ENCODE peak calls at places on chromosome 13, in seven cellular contexts. One of them, this sample, is unnamed. For H3K9me3, the result is how much of the 10 kb centered on the place peaks cover.

GRCh38 chr13:33799950-33800592 is 17.9 kb upstream of the RFC3 start:
- DNase-seq in sigmoid colon: no peak
- DNase-seq in psoas muscle: no peak
- DNase-seq in fibroblast of lung: peak
- DNase-seq in neuronal stem cell: no peak
- DNase-seq in left lung: no peak
- DNase-seq in cardiac muscle cell: peak
- DNase-seq in this sample: no peak

GRCh38 chr13:97384366-97384765 is 49.6 kb upstream of the RAP2A start:
- DNase-seq in psoas muscle: no peak
- DNase-seq in left lung: no peak
- DNase-seq in neuronal stem cell: no peak
- DNase-seq in sigmoid colon: no peak
- DNase-seq in fibroblast of lung: no peak
- DNase-seq in cardiac muscle cell: no peak
- DNase-seq in this sample: no peak

GRCh38 chr13:87669379-87669978 is 1.7 kb upstream of the SLITRK5 start:
- DNase-seq in sigmoid colon: no peak
- DNase-seq in cardiac muscle cell: peak
- DNase-seq in fibroblast of lung: peak
- DNase-seq in psoas muscle: no peak
- DNase-seq in neuronal stem cell: no peak
- DNase-seq in left lung: no peak
- DNase-seq in this sample: no peak

GRCh38 chr13:26771796-26772195 is 11.2 kb upstream of the GPR12 start:
- DNase-seq in cardiac muscle cell: no peak
- DNase-seq in neuronal stem cell: no peak
- DNase-seq in sigmoid colon: no peak
- DNase-seq in left lung: no peak
- DNase-seq in fibroblast of lung: no peak
- DNase-seq in psoas muscle: no peak
- DNase-seq in this sample: no peak

GRCh38 chr13:98775844-98776598 is 23.5 kb upstream of the SLC15A1 start:
- DNase-seq in cardiac muscle cell: no peak
- DNase-seq in left lung: peak
- DNase-seq in neuronal stem cell: no peak
- DNase-seq in sigmoid colon: no peak
- DNase-seq in fibroblast of lung: peak
- DNase-seq in psoas muscle: no peak
- DNase-seq in this sample: no peak

GRCh38 chr13:88031980-88032562 is 360.9 kb downstream of the SLITRK5 start:
- DNase-seq in fibroblast of lung: peak
- DNase-seq in psoas muscle: no peak
- DNase-seq in left lung: no peak
- DNase-seq in sigmoid colon: no peak
- DNase-seq in neuronal stem cell: no peak
- DNase-seq in cardiac muscle cell: peak
- DNase-seq in this sample: no peak

GRCh38 chr13:27183561-27184147 is 12.0 kb upstream of the USP12 start:
- DNase-seq in left lung: no peak
- DNase-seq in cardiac muscle cell: peak
- DNase-seq in neuronal stem cell: no peak
- DNase-seq in fibroblast of lung: peak
- DNase-seq in sigmoid colon: no peak
- DNase-seq in psoas muscle: no peak
- DNase-seq in this sample: no peak

GRCh38 chr13:57286511-57287098 is 119.6 kb downstream of the PRR20E start:
- DNase-seq in fibroblast of lung: no peak
- DNase-seq in sigmoid colon: no peak
- DNase-seq in neuronal stem cell: no peak
- DNase-seq in psoas muscle: no peak
- DNase-seq in cardiac muscle cell: no peak
- DNase-seq in left lung: peak
- DNase-seq in this sample: no peak

GRCh38 chr13:43543331-43543730 is 243.4 kb downstream of the ENOX1 start:
- DNase-seq in sigmoid colon: no peak
- DNase-seq in left lung: no peak
- DNase-seq in fibroblast of lung: peak
- DNase-seq in psoas muscle: no peak
- DNase-seq in cardiac muscle cell: no peak
- DNase-seq in neuronal stem cell: no peak
- DNase-seq in this sample: no peak

GRCh38 chr13:91307887-91308286 is 39.6 kb upstream of the MIR17HG start:
- DNase-seq in fibroblast of lung: no peak
- DNase-seq in psoas muscle: no peak
- DNase-seq in cardiac muscle cell: no peak
- DNase-seq in sigmoid colon: no peak
- DNase-seq in left lung: no peak
- DNase-seq in neuronal stem cell: no peak
- DNase-seq in this sample: no peak

GRCh38 chr13:34011552-34012085 is 193.7 kb downstream of the RFC3 start:
- DNase-seq in cardiac muscle cell: no peak
- DNase-seq in left lung: peak
- DNase-seq in sigmoid colon: no peak
- DNase-seq in psoas muscle: no peak
- DNase-seq in neuronal stem cell: no peak
- DNase-seq in fibroblast of lung: no peak
- DNase-seq in this sample: no peak

GRCh38 chr13:71866173-71867091 is 572 bp downstream of the DACH1 start:
- DNase-seq in neuronal stem cell: no peak
- DNase-seq in fibroblast of lung: peak
- DNase-seq in cardiac muscle cell: peak
- DNase-seq in sigmoid colon: no peak
- DNase-seq in left lung: peak
- DNase-seq in psoas muscle: peak
- DNase-seq in this sample: no peak

DNA sequence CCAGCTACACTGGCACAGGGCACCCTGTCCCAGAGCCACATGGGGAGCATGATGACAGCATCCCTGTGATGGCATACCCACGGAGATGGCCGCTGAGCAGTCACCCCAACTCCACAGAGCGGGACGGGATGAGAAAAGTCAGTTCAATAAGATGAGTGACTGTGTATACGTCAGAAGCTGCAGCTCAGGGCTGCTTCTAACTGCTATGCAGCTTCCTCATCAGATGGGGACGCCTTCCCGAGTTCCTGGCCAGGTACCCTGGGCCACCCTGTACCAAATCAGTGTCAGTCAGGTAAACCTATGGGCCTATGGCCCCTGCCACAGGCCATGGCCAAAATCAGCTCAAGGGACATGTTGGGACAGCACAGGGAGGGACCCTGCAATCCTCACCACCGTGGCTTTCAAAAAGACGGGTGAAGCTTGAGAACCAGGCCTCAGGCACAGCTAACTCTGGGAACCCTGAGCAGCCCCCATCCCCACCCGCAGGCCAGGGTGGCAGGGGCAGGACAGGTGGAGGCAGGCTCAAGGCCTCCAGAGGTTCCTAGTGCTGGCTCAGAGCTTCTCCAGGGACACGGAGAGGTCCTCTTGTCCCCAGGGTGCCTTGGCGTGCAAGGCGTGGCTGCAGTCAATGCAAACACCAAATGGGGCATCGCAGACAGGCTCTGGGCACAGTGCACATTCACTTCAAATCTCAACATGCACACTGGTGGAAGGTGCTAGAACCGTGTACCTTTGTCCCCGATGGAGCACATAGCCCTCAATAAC is 122.4 kb downstream of the TUBA3C start:
- DNase-seq in sigmoid colon: no peak
- DNase-seq in neuronal stem cell: no peak
- DNase-seq in cardiac muscle cell: no peak
- DNase-seq in psoas muscle: no peak
- DNase-seq in fibroblast of lung: no peak
- DNase-seq in left lung: peak
- DNase-seq in this sample: no peak
- H3K9me3 ChIP-seq in sigmoid colon: under half
- H3K9me3 ChIP-seq in neuronal stem cell: under half
- H3K9me3 ChIP-seq in cardiac muscle cell: under half
- H3K9me3 ChIP-seq in psoas muscle: under half
- H3K9me3 ChIP-seq in fibroblast of lung: under half
- H3K9me3 ChIP-seq in left lung: under half
- H3K9me3 ChIP-seq in this sample: under half

GRCh38 chr13:29196409-29197074 is 376.4 kb downstream of the MTUS2 start:
- DNase-seq in left lung: no peak
- DNase-seq in fibroblast of lung: no peak
- DNase-seq in cardiac muscle cell: no peak
- DNase-seq in sigmoid colon: no peak
- DNase-seq in neuronal stem cell: no peak
- DNase-seq in psoas muscle: no peak
- DNase-seq in this sample: no peak
- H3K9me3 ChIP-seq in left lung: under half
- H3K9me3 ChIP-seq in fibroblast of lung: under half
- H3K9me3 ChIP-seq in cardiac muscle cell: under half
- H3K9me3 ChIP-seq in sigmoid colon: under half
- H3K9me3 ChIP-seq in neuronal stem cell: under half
- H3K9me3 ChIP-seq in psoas muscle: under half
- H3K9me3 ChIP-seq in this sample: under half

GRCh38 chr13:108575430-108575829 is 54.0 kb upstream of the MYO16 start:
- DNase-seq in left lung: no peak
- DNase-seq in sigmoid colon: no peak
- DNase-seq in fibroblast of lung: no peak
- DNase-seq in neuronal stem cell: no peak
- DNase-seq in psoas muscle: no peak
- DNase-seq in cardiac muscle cell: no peak
- DNase-seq in this sample: no peak
- H3K9me3 ChIP-seq in left lung: under half
- H3K9me3 ChIP-seq in sigmoid colon: under half
- H3K9me3 ChIP-seq in fibroblast of lung: under half
- H3K9me3 ChIP-seq in neuronal stem cell: under half
- H3K9me3 ChIP-seq in psoas muscle: under half
- H3K9me3 ChIP-seq in cardiac muscle cell: under half
- H3K9me3 ChIP-seq in this sample: under half

GRCh38 chr13:40876020-40876738 is 86.8 kb downstream of the SLC25A15 start:
- DNase-seq in fibroblast of lung: no peak
- DNase-seq in sigmoid colon: no peak
- DNase-seq in psoas muscle: no peak
- DNase-seq in neuronal stem cell: no peak
- DNase-seq in left lung: no peak
- DNase-seq in cardiac muscle cell: no peak
- DNase-seq in this sample: no peak

GRCh38 chr13:40875583-40875982 is 86.2 kb downstream of the SLC25A15 start:
- DNase-seq in fibroblast of lung: no peak
- DNase-seq in neuronal stem cell: no peak
- DNase-seq in psoas muscle: no peak
- DNase-seq in cardiac muscle cell: no peak
- DNase-seq in sigmoid colon: no peak
- DNase-seq in left lung: no peak
- DNase-seq in this sample: no peak

GRCh38 chr13:40878321-40878720 is 88.9 kb downstream of the SLC25A15 start:
- DNase-seq in fibroblast of lung: peak
- DNase-seq in cardiac muscle cell: no peak
- DNase-seq in neuronal stem cell: no peak
- DNase-seq in psoas muscle: no peak
- DNase-seq in sigmoid colon: no peak
- DNase-seq in left lung: no peak
- DNase-seq in this sample: no peak

GRCh38 chr13:40875048-40875447 is 85.6 kb downstream of the SLC25A15 start:
- DNase-seq in cardiac muscle cell: no peak
- DNase-seq in left lung: no peak
- DNase-seq in neuronal stem cell: no peak
- DNase-seq in psoas muscle: no peak
- DNase-seq in fibroblast of lung: no peak
- DNase-seq in sigmoid colon: no peak
- DNase-seq in this sample: no peak

DNA sequence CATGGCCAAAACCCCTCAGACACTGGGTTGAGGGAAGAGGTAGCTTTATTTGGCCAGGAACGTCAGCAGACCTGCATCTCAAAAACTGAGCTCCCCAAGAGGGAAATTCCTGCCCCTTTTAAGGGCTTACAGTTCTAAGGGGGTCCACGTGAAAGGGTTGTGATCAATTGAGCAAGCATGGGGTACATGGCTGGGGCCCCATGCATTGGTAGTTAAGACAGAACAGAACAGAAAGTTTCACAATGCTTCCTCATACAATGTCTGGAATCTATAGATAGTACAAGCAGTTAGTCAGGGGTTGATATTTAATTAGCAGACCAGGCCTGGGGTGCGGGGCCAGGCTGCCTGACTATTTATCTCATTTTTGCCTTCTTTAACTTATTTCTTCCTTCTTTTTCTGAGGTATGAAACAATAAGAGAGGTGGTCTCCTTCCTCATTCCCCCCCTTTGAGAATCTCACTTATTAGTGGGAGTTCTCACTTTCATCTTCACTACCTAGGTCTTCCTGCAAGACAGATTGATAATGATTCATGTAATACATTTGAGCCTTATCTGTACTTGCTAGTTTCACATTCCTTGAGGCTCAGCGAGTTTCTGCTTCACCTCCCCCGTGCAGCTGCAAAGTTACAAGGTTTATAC is 84.8 kb downstream of the SLC25A15 start:
- DNase-seq in fibroblast of lung: no peak
- DNase-seq in cardiac muscle cell: peak
- DNase-seq in left lung: no peak
- DNase-seq in psoas muscle: no peak
- DNase-seq in neuronal stem cell: no peak
- DNase-seq in sigmoid colon: no peak
- DNase-seq in this sample: no peak
- H3K9me3 ChIP-seq in fibroblast of lung: under half
- H3K9me3 ChIP-seq in cardiac muscle cell: under half
- H3K9me3 ChIP-seq in left lung: half or more
- H3K9me3 ChIP-seq in psoas muscle: under half
- H3K9me3 ChIP-seq in neuronal stem cell: half or more
- H3K9me3 ChIP-seq in sigmoid colon: under half
- H3K9me3 ChIP-seq in this sample: under half

DNA sequence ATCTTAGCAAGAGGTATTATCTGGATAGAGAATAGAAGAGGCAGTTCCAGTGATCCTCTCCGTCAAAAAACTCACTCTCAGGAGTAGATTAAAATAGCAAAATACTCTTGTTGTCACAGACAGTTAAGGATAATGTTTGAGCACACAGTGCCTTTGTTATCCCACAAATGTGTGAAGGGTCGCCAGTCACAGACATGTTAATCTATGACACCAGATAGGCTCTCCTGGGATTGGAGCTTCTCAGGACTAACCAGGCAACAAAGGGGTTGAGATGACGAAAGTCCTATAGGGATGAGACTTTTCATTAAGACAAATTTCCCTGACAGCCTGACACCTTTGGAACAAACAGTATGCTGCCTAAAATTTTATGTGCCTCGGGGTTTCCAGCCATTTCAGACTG is 1947.1 kb downstream of the OLFM4 start:
- DNase-seq in psoas muscle: no peak
- DNase-seq in sigmoid colon: no peak
- DNase-seq in fibroblast of lung: no peak
- DNase-seq in left lung: no peak
- DNase-seq in neuronal stem cell: no peak
- DNase-seq in cardiac muscle cell: no peak
- DNase-seq in this sample: no peak
- H3K9me3 ChIP-seq in psoas muscle: under half
- H3K9me3 ChIP-seq in sigmoid colon: under half
- H3K9me3 ChIP-seq in fibroblast of lung: under half
- H3K9me3 ChIP-seq in left lung: under half
- H3K9me3 ChIP-seq in neuronal stem cell: under half
- H3K9me3 ChIP-seq in cardiac muscle cell: under half
- H3K9me3 ChIP-seq in this sample: under half